ENCODE peak calls at places on chromosomes 11 and 22, in seven cellular contexts. I, Z, Q, G, J, D and X are unnamed samples.

GRCh38 chr22:35330258-35330861 is 30.7 kb downstream of the TOM1 start:
- DNase-seq in G (peak; percentile 91), Z (no peak), D (peak; percentile 88), I (peak; percentile 81), Q (peak; percentile 20), J (no peak), X (peak; percentile 72)

GRCh38 chr11:112343368-112344039 is 82.8 kb upstream of the PLET1 start:
- DNase-seq in J (no peak), I (no peak), Z (no peak), G (peak; percentile 35), D (no peak), Q (no peak), X (no peak)

GRCh38 chr11:117198613-117199012 is 557 bp upstream of the TAGLN start:
- DNase-seq in Z (no peak), I (no peak), G (no peak), D (no peak), Q (no peak), J (no peak), X (no peak)

GRCh38 chr22:19068784-19069271 is 53.4 kb downstream of the DGCR2 start:
- DNase-seq in J (no peak), I (no peak), D (no peak), Z (no peak), G (no peak), Q (no peak), X (no peak)

GRCh38 chr11:9004310-9004945 is 627 bp upstream of the NRIP3 start:
- DNase-seq in G (no peak), J (no peak), Q (no peak), D (no peak), I (peak; percentile 13), Z (peak; percentile 91), X (peak; percentile 9)

GRCh38 chr22:24516301-24516737 is 21.2 kb downstream of the UPB1 start:
- DNase-seq in Z (no peak), I (peak; percentile 42), J (peak; percentile 74), G (peak; percentile 91), D (peak; percentile 71), Q (peak; percentile 86), X (no peak)

GRCh38 chr11:17748044-17748443 is 13.5 kb downstream of the KCNC1 start:
- DNase-seq in I (no peak), Z (no peak), D (no peak), J (no peak), G (no peak), Q (no peak), X (no peak)

GRCh38 chr22:19130959-19131684 is at the start of gene TSSK2:
- DNase-seq in G (no peak), Z (peak; percentile 85), D (no peak), J (no peak), I (no peak), Q (no peak), X (no peak)

GRCh38 chr11:69027704-69028372 is 14.8 kb upstream of the MRGPRF start:
- DNase-seq in G (peak; percentile 35), J (no peak), Q (no peak), I (peak; percentile 34), Z (no peak), D (no peak), X (no peak)

GRCh38 chr11:4636962-4637661 is at the start of gene OR51D1:
- DNase-seq in Z (no peak), D (peak; percentile 41), J (peak; percentile 13), Q (peak; percentile 44), I (peak; percentile 73), G (peak; percentile 77), X (peak; percentile 76)

GRCh38 chr11:117824571-117825537 is at the start of gene FXYD2:
- DNase-seq in G (peak; percentile 81), Z (peak; percentile 52), Q (no peak), D (no peak), I (peak; percentile 72), J (no peak), X (no peak)

GRCh38 chr11:75245356-75246005 is 4.9 kb downstream of the TPBGL start:
- DNase-seq in I (no peak), G (no peak), J (no peak), Z (peak; percentile 30), Q (no peak), D (no peak), X (no peak)

GRCh38 chr11:7969756-7970646 is 4.8 kb upstream of the NLRP10 start:
- DNase-seq in G (no peak), I (no peak), Z (no peak), D (no peak), Q (no peak), J (no peak), X (no peak)

GRCh38 chr11:112844530-112844929 is 116.7 kb upstream of the NCAM1 start:
- DNase-seq in J (no peak), G (no peak), Q (no peak), D (no peak), I (no peak), Z (no peak), X (no peak)

GRCh38 chr11:69208190-69209037 is 52.7 kb downstream of the SMIM38 start:
- DNase-seq in Z (no peak), I (no peak), D (no peak), Q (no peak), J (no peak), G (no peak), X (no peak)

GRCh38 chr11:45182902-45183301 is 36.5 kb downstream of the PRDM11 start:
- DNase-seq in I (peak; percentile 40), Z (no peak), J (no peak), Q (no peak), D (peak; percentile 26), G (peak; percentile 54), X (no peak)

GRCh38 chr22:24207264-24208011 is 26.2 kb downstream of the SUSD2 start:
- DNase-seq in J (no peak), I (no peak), Q (no peak), Z (no peak), G (peak; percentile 33), D (no peak), X (no peak)

GRCh38 chr11:60867871-60868681 is 734 bp downstream of the ZP1 start:
- DNase-seq in J (no peak), D (no peak), Z (peak; percentile 40), G (no peak), I (no peak), Q (no peak), X (no peak)

GRCh38 chr11:32597914-32598313 is 14.3 kb downstream of the EIF3M start:
- DNase-seq in Z (no peak), J (no peak), Q (no peak), I (no peak), D (no peak), G (no peak), X (no peak)

GRCh38 chr22:26432619-26433311 is 3.7 kb downstream of the ASPHD2 start:
- DNase-seq in D (no peak), Z (no peak), J (no peak), G (no peak), I (no peak), Q (no peak), X (peak; percentile 12)

GRCh38 chr11:73219396-73220285 is 1.6 kb downstream of the P2RY2 start:
- DNase-seq in D (no peak), Z (peak; percentile 57), Q (no peak), J (no peak), I (no peak), G (no peak), X (no peak)

GRCh38 chr22:32828150-32828549 is 26.6 kb downstream of the TIMP3 start:
- DNase-seq in G (no peak), Q (no peak), D (no peak), I (no peak), J (no peak), Z (no peak), X (no peak)

GRCh38 chr11:105458071-105458470 is 151.8 kb upstream of the GRIA4 start:
- DNase-seq in D (no peak), J (no peak), Z (no peak), Q (no peak), G (no peak), I (no peak), X (no peak)

DNA sequence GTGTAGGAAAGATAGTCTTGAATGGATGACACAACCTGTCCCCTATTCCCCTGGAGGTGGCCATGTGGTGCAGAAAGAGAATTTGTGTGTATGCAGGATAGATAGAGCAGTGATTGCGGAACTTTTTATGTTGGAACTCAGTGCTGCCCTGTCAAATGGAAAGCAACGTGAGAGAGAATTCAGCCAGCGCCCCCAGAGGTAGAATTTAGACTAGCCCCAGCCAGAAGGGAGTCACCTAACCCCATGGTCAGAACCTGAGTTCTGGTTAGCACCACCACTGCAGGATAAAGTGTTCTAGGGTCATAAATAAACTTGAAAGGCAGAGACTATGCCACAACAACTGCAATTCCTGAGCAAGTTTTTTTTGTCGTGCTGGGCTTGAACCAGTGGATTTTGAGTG is 152.9 kb upstream of the GRIA4 start:
- DNase-seq in J (no peak), I (no peak), Q (no peak), D (no peak), G (no peak), Z (no peak), X (no peak)
- TF ChIP-seq CTCF in J (no peak), I (no peak), Q (no peak), D (peak; percentile 5), G (no peak), Z (peak; percentile 20), X (no peak)

DNA sequence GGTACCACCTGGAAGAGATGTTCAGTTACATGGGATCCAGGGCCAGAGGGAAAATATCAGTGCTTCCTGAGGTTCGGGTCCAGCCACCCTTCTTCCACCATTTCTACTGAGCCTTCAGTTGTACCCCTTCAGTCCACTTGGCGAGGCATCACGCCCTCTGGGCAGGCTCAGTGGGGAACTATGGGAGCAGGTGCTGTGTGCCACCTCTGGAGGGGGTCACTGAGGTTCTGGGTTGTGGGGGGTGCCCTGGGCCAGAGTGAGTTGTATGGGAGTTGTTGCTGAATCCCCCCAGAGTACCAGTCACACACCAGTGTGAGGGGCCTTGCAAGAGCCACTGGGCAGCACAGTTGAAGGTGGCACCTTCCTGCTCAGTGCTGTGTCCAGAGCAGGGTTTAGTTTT is 2.7 kb upstream of the SREBF2 start:
- DNase-seq in Z (peak; percentile 74), D (no peak), J (no peak), G (no peak), I (no peak), Q (no peak), X (no peak)
- TF ChIP-seq CTCF in Z (no peak), D (no peak), J (no peak), G (no peak), I (no peak), Q (no peak), X (no peak)

GRCh38 chr11:86947541-86947940 is 7.7 kb downstream of the FZD4 start:
- DNase-seq in G (peak; percentile 44), J (peak; percentile 37), I (no peak), D (peak; percentile 88), Z (no peak), Q (no peak), X (no peak)
- TF ChIP-seq CTCF in G (no peak), J (no peak), I (no peak), D (no peak), Z (no peak), Q (no peak), X (no peak)

DNA sequence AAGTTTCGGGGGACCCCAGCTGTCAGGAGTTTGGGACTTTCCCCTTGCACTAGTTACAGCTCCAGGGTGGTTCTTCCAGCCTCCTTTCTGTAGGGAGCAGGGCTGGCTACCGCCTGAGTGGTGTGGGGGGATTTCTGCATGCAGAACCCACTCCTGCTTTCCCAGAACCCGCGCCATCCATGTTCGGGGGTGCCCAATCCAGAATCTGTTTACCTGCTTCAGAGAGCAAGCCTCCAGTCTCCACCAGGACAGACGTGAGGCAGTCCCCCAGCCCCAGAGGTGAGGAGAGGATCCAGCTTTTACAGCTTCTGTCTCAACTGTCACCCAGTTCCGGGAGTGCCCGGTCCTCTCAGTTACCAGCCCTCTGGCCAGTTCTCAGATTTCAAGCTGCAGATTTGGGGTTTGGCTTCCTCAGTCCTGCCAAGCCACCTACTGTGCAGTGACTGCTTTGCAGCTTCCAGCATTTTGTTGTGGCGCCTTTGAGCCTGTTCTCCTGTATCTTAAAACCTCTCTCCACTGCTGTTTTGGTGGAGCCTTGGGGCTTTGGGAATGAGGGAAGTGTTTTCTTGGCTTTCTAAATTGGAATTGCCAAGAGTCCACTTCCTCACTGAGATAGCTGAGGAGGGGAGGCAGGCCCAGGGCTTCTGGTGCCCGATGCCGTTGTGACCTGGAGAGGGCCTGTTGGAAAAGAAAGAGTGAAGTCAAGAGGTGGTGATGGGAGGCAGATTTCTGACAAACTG is 513.2 kb downstream of the TBC1D22A start:
- DNase-seq in G (peak; percentile 32), Z (no peak), I (no peak), Q (no peak), D (peak; percentile 35), J (no peak), X (no peak)
- TF ChIP-seq CTCF in G (peak; percentile 35), Z (peak; percentile 52), I (no peak), Q (peak; percentile 35), D (no peak), J (peak; percentile 34), X (no peak)